ENCODE peak calls at places on chromosomes 2 and 18, in nine cellular contexts. A is T-helper 17 cell, Y is mesothelial cell of epicardium, B is naive B cell, J is HTR-8/SVneo, U is EH, N is ELR, H is dermis microvascular lymphatic vessel endothelial cell, D is GM03348. R is an unnamed sample.

GRCh38 chr2:95158891-95159619 is 593 bp downstream of the ZNF514 start:
- DNase-seq in D (peak; percentile 72), A (no peak), Y (peak; percentile 40), U (peak; percentile 52), B (peak; percentile 7), N (peak; percentile 60), J (peak; percentile 48), H (no peak), R (no peak)

GRCh38 chr18:54528942-54529376 is 62.1 kb upstream of the DYNAP start:
- DNase-seq in N (no peak), Y (no peak), D (no peak), A (no peak), B (no peak), H (no peak), J (no peak), U (no peak), R (no peak)

GRCh38 chr2:234425923-234426603 is 70.8 kb downstream of the ARL4C start:
- DNase-seq in H (no peak), U (no peak), B (peak; percentile 92), A (peak; percentile 71), J (no peak), D (no peak), N (no peak), Y (no peak), R (peak; percentile 92)

GRCh38 chr2:168434164-168434563 is 21.9 kb upstream of the CERS6 start:
- DNase-seq in N (no peak), B (no peak), D (no peak), Y (peak; percentile 37), H (peak; percentile 55), J (no peak), A (no peak), U (no peak), R (no peak)

GRCh38 chr2:106195456-106195855 is 1.4 kb upstream of the UXS1 start:
- DNase-seq in N (no peak), J (no peak), Y (no peak), B (no peak), A (no peak), D (no peak), U (no peak), H (no peak), R (no peak)

GRCh38 chr18:23982154-23983071 is 32.1 kb upstream of the TTC39C start:
- DNase-seq in D (peak; percentile 63), N (peak; percentile 71), H (no peak), A (no peak), U (peak; percentile 83), Y (no peak), J (peak; percentile 10), B (no peak), R (no peak)

GRCh38 chr2:56088411-56088810 is 95.4 kb upstream of the CCDC85A start:
- DNase-seq in N (peak; percentile 55), A (no peak), D (peak; percentile 36), H (no peak), U (peak; percentile 23), J (no peak), B (no peak), Y (no peak), R (no peak)

GRCh38 chr2:190698895-190699294 is 50.0 kb downstream of the NAB1 start:
- DNase-seq in Y (no peak), N (peak; percentile 48), H (no peak), D (peak; percentile 43), A (no peak), U (no peak), B (no peak), J (no peak), R (no peak)

GRCh38 chr2:73931531-73932500 is 5.1 kb downstream of the DGUOK start:
- DNase-seq in U (peak; percentile 33), H (no peak), J (no peak), B (no peak), D (peak; percentile 13), A (no peak), N (peak; percentile 87), Y (no peak), R (no peak)

GRCh38 chr2:235575431-235575830 is 81.6 kb downstream of the AGAP1 start:
- DNase-seq in N (no peak), D (no peak), J (no peak), U (no peak), H (no peak), B (no peak), A (no peak), Y (no peak), R (no peak)

GRCh38 chr2:65305899-65306298 is 78.3 kb downstream of the ACTR2 start:
- DNase-seq in D (no peak), J (no peak), U (no peak), H (no peak), A (no peak), N (no peak), Y (no peak), B (no peak), R (no peak)

GRCh38 chr2:18651842-18652774 is 62.7 kb upstream of the NT5C1B start:
- DNase-seq in J (no peak), N (no peak), Y (no peak), A (no peak), D (peak; percentile 50), H (no peak), U (peak; percentile 91), B (no peak), R (no peak)

GRCh38 chr2:121059651-121060649 is 225.1 kb downstream of the TFCP2L1 start:
- DNase-seq in D (no peak), J (no peak), U (no peak), A (no peak), H (no peak), B (no peak), N (no peak), Y (no peak), R (no peak)

GRCh38 chr2:127884436-127884835 is 1.3 kb downstream of the AMMECR1L start:
- DNase-seq in Y (no peak), U (peak; percentile 77), H (no peak), N (peak; percentile 71), B (no peak), D (peak; percentile 42), A (no peak), J (no peak), R (no peak)

GRCh38 chr18:79950440-79951341 is 762 bp downstream of the SLC66A2 start:
- DNase-seq in D (peak; percentile 71), B (peak; percentile 42), Y (no peak), J (no peak), U (peak; percentile 49), H (peak; percentile 9), A (no peak), N (peak; percentile 53), R (peak; percentile 10)

GRCh38 chr2:131023758-131024157 is 69.5 kb downstream of the FAM168B start:
- DNase-seq in J (no peak), Y (no peak), N (no peak), H (no peak), A (no peak), B (no peak), U (no peak), D (no peak), R (no peak)

GRCh38 chr2:175180701-175181103 is 808 bp downstream of the ATP5MC3 start:
- DNase-seq in U (peak; percentile 57), A (peak; percentile 7), D (peak; percentile 61), H (no peak), B (no peak), N (peak; percentile 67), J (no peak), Y (no peak), R (peak; percentile 41)

GRCh38 chr2:76640905-76641304 is 881.3 kb downstream of the LRRTM4 start:
- DNase-seq in H (no peak), A (no peak), Y (no peak), B (no peak), N (no peak), J (no peak), D (no peak), U (no peak), R (no peak)

GRCh38 chr2:48287971-48288370 is 242.0 kb upstream of the STON1 start:
- DNase-seq in B (peak; percentile 62), D (no peak), Y (no peak), J (no peak), N (no peak), U (no peak), H (no peak), A (no peak), R (peak; percentile 96)

R was measured in MV-4-11.